ENCODE peak calls at places on chromosome 4, in seven cellular contexts. Q, E, M, H, D, V and R are unnamed samples.
A peak's percentile ranks its signal among the peaks of the same experiment; 100 is the strongest.

GRCh38 chr4:9919047-9919446 is 102.2 kb downstream of the SLC2A9 start:
- DNase-seq in H (no peak), V (no peak), D (no peak), Q (peak; percentile 39), M (no peak), E (no peak), R (no peak)

GRCh38 chr4:44056721-44057151 is 391.9 kb downstream of the KCTD8 start:
- DNase-seq in D (no peak), H (no peak), V (no peak), M (no peak), Q (peak; percentile 3), E (no peak), R (no peak)

GRCh38 chr4:55834086-55834795 is 14.7 kb downstream of the EXOC1L start:
- DNase-seq in H (no peak), V (no peak), M (no peak), Q (no peak), E (no peak), D (no peak), R (no peak)

GRCh38 chr4:157121396-157121795 is 45.4 kb downstream of the GLRB start:
- DNase-seq in H (no peak), V (no peak), E (no peak), Q (no peak), M (no peak), D (no peak), R (no peak)

GRCh38 chr4:96150501-96150900 is 310.6 kb downstream of the PDHA2 start:
- DNase-seq in V (no peak), M (no peak), H (no peak), D (no peak), E (no peak), Q (no peak), R (no peak)

GRCh38 chr4:92447265-92447905 is 143.6 kb downstream of the GRID2 start:
- DNase-seq in V (no peak), M (no peak), D (no peak), H (no peak), E (no peak), Q (peak; percentile 15), R (no peak)

GRCh38 chr4:3781193-3781886 is 15.2 kb downstream of the ADRA2C start:
- DNase-seq in Q (no peak), E (no peak), V (no peak), M (no peak), D (no peak), H (no peak), R (no peak)

GRCh38 chr4:141645611-141646340 is 9.4 kb downstream of the IL15 start:
- DNase-seq in D (peak; percentile 59), V (no peak), M (no peak), H (no peak), Q (no peak), E (no peak), R (no peak)

GRCh38 chr4:74370912-74371311 is 6.0 kb downstream of the EREG start:
- DNase-seq in H (no peak), M (no peak), D (peak; percentile 77), V (no peak), E (no peak), Q (peak; percentile 60), R (no peak)

GRCh38 chr4:30744957-30745640 is 24.9 kb downstream of the PCDH7 start:
- DNase-seq in Q (peak; percentile 59), E (no peak), M (no peak), V (no peak), H (no peak), D (no peak), R (no peak)

GRCh38 chr4:30744386-30744785 is 24.2 kb downstream of the PCDH7 start:
- DNase-seq in M (no peak), Q (no peak), E (no peak), V (no peak), D (no peak), H (no peak), R (no peak)

GRCh38 chr4:30743897-30744296 is 23.7 kb downstream of the PCDH7 start:
- DNase-seq in D (no peak), H (no peak), E (no peak), M (no peak), Q (no peak), V (no peak), R (no peak)

GRCh38 chr4:30746735-30747134 is 26.6 kb downstream of the PCDH7 start:
- DNase-seq in Q (no peak), H (no peak), D (no peak), V (no peak), M (no peak), E (no peak), R (no peak)
- H3K27ac ChIP-seq in Q (no peak overlapping the region), H (peak overlapping the region; percentile 16), D (no peak overlapping the region), V (no peak overlapping the region), M (no peak overlapping the region), E (no peak overlapping the region), R (no peak overlapping the region)

DNA sequence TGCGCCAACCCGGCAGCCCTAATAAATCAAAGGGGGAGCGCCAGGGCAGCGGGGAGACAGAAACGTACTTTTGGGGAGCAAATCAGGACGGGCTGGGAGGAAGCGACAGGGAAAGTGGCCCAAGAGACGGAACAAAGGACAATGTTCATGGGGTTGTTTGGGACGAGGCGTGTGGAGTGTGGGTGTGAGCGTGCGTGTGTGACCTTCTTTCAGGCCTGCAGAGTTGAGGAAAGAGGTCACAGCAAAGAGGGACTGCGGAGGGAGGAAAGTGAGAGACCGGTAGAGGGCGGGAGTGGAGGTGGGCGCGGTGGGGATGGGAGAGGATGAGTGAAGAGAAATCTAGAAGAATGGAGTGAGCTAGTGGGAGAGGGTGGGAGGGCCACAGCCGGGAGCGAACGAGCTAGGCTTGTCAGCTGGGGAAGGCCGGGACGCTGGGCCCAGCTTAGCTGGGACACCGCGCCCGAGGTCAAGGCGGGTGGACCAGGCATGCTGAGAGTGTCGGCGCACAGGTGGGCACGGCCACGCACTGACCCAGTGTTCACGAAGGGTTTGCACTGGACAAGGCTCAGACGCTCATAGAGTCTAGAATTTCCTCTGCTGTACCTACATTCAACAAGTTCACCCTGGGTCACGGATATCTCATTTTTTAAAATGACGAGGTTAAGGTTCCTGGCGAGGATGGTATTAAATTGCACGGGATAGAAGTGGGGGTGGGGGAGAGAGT is 14.7 kb upstream of the PITX2 start:
- DNase-seq in M (no peak), D (no peak), H (no peak), V (no peak), E (no peak), Q (no peak), R (no peak)
- H3K27ac ChIP-seq in M (no peak overlapping the region), D (no peak overlapping the region), H (no peak overlapping the region), V (no peak overlapping the region), E (no peak overlapping the region), Q (no peak overlapping the region), R (no peak overlapping the region)

DNA sequence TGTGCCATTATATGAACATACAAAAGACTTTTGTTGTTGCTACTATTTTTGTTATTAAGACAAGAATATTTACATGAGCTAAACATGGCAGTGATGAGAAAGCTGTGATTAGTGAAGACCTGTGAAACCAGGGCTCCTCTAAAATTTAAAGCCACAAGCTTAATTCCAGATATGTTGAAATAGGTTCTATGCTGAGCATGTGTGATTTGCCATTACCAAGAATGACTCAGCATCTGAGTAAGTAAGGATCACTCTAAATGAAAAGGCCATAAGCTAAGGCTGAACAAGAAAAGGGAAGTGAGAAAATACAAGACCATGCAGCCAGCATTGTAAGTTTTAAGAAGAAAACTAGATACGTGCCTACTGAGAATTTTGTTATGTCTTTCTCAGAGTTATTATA is 75.9 kb upstream of the CAMK2D start:
- DNase-seq in E (no peak), M (no peak), V (no peak), D (peak; percentile 70), H (no peak), Q (no peak), R (no peak)
- H3K27ac ChIP-seq in E (no peak overlapping the region), M (no peak overlapping the region), V (no peak overlapping the region), D (peak overlapping the region; percentile 56), H (no peak overlapping the region), Q (no peak overlapping the region), R (no peak overlapping the region)

DNA sequence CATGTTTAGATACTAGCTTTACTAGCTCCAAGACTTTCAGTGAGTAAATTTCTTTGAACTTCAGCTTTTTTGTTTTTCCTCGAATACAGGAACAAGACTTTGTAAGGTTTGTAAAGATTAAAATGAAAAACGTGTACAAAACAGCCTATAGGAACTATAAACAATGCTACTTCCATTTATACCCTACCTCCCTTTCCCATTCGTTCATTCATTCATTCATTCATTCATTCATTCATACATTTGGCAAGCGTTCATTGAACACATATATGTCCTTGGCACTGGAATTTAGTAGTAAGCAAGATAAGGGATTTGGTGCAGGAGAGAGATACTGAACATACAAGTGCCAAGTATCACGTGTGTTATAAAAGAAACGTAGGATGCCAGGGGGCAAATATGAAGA is 65.4 kb upstream of the NAP1L5 start:
- DNase-seq in H (no peak), V (no peak), D (no peak), M (no peak), Q (no peak), E (no peak), R (no peak)
- H3K27ac ChIP-seq in H (no peak overlapping the region), V (no peak overlapping the region), D (no peak overlapping the region), M (no peak overlapping the region), Q (no peak overlapping the region), E (no peak overlapping the region), R (no peak overlapping the region)